ENCODE peak calls at places on chromosome 18, in five cellular contexts. One of them, this sample, is unnamed.
A peak's percentile ranks its signal among the peaks of the same experiment; 100 is the strongest.

GRCh38 chr18:61770279-61770678 is 122.5 kb downstream of the RNF152 start:
- DNase-seq in GM12878: no peak
- DNase-seq in HCT116: no peak
- DNase-seq in H1: no peak
- DNase-seq in HepG2: no peak
- DNase-seq in this sample: no peak

GRCh38 chr18:8468911-8469310 is 140.3 kb upstream of the RAB12 start:
- DNase-seq in GM12878: no peak
- DNase-seq in HCT116: no peak
- DNase-seq in H1: peak; percentile 32
- DNase-seq in HepG2: no peak
- DNase-seq in this sample: no peak

GRCh38 chr18:59787998-59788875 is 91.0 kb upstream of the CCBE1 start:
- DNase-seq in GM12878: no peak
- DNase-seq in HCT116: peak; percentile 35
- DNase-seq in H1: no peak
- DNase-seq in HepG2: no peak
- DNase-seq in this sample: no peak

GRCh38 chr18:69689081-69689759 is 258.5 kb downstream of the CD226 start:
- DNase-seq in GM12878: no peak
- DNase-seq in HCT116: no peak
- DNase-seq in H1: no peak
- DNase-seq in HepG2: no peak
- DNase-seq in this sample: no peak

GRCh38 chr18:22241806-22242440 is 72.5 kb downstream of the GATA6 start:
- DNase-seq in GM12878: no peak
- DNase-seq in HCT116: no peak
- DNase-seq in H1: no peak
- DNase-seq in HepG2: no peak
- DNase-seq in this sample: no peak

GRCh38 chr18:59820663-59821062 is 79.1 kb upstream of the PMAIP1 start:
- DNase-seq in GM12878: no peak
- DNase-seq in HCT116: no peak
- DNase-seq in H1: no peak
- DNase-seq in HepG2: no peak
- DNase-seq in this sample: no peak

GRCh38 chr18:23619388-23619873 is 33.1 kb upstream of the NPC1 start:
- DNase-seq in GM12878: no peak
- DNase-seq in HCT116: no peak
- DNase-seq in H1: no peak
- DNase-seq in HepG2: no peak
- DNase-seq in this sample: no peak

GRCh38 chr18:77052297-77052645 is 80.3 kb downstream of the MBP start:
- DNase-seq in GM12878: no peak
- DNase-seq in HCT116: no peak
- DNase-seq in H1: no peak
- DNase-seq in HepG2: no peak
- DNase-seq in this sample: no peak

GRCh38 chr18:60147326-60147725 is 225.2 kb downstream of the MC4R start:
- DNase-seq in GM12878: no peak
- DNase-seq in HCT116: no peak
- DNase-seq in H1: no peak
- DNase-seq in HepG2: no peak
- DNase-seq in this sample: no peak

GRCh38 chr18:49048361-49048760 is 97.6 kb upstream of the SMAD7 start:
- DNase-seq in GM12878: no peak
- DNase-seq in HCT116: no peak
- DNase-seq in H1: no peak
- DNase-seq in HepG2: no peak
- DNase-seq in this sample: no peak

GRCh38 chr18:34929336-34929780 is 111.9 kb upstream of the MAPRE2 start:
- DNase-seq in GM12878: no peak
- DNase-seq in HCT116: peak; percentile 55
- DNase-seq in H1: no peak
- DNase-seq in HepG2: peak; percentile 94
- DNase-seq in this sample: no peak

GRCh38 chr18:36692909-36693308 is 135.9 kb downstream of the TPGS2 start:
- DNase-seq in GM12878: no peak
- DNase-seq in HCT116: no peak
- DNase-seq in H1: no peak
- DNase-seq in HepG2: no peak
- DNase-seq in this sample: no peak

GRCh38 chr18:22167091-22167470 is 2.3 kb upstream of the GATA6 start:
- DNase-seq in GM12878: no peak
- DNase-seq in HCT116: no peak
- DNase-seq in H1: no peak
- DNase-seq in HepG2: no peak
- DNase-seq in this sample: no peak

GRCh38 chr18:44229693-44230108 is 451.0 kb upstream of the SETBP1 start:
- DNase-seq in GM12878: no peak
- DNase-seq in HCT116: no peak
- DNase-seq in H1: no peak
- DNase-seq in HepG2: no peak
- DNase-seq in this sample: no peak

GRCh38 chr18:63302647-63303405 is 16.7 kb downstream of the BCL2 start:
- DNase-seq in GM12878: no peak
- DNase-seq in HCT116: no peak
- DNase-seq in H1: no peak
- DNase-seq in HepG2: no peak
- DNase-seq in this sample: no peak

GRCh38 chr18:26017929-26018328 is 72.5 kb downstream of the SS18 start:
- DNase-seq in GM12878: no peak
- DNase-seq in HCT116: no peak
- DNase-seq in H1: no peak
- DNase-seq in HepG2: no peak
- DNase-seq in this sample: no peak
- TF ChIP-seq SRF in GM12878: no peak
- TF ChIP-seq SRF in HCT116: no peak
- TF ChIP-seq SRF in H1: no peak
- TF ChIP-seq SRF in HepG2: no peak
- TF ChIP-seq SRF in this sample: no peak

GRCh38 chr18:58213931-58214431 is 170.0 kb downstream of the NEDD4L start:
- DNase-seq in GM12878: no peak
- DNase-seq in HCT116: no peak
- DNase-seq in H1: no peak
- DNase-seq in HepG2: no peak
- DNase-seq in this sample: no peak
- TF ChIP-seq SRF in GM12878: no peak
- TF ChIP-seq SRF in HCT116: no peak
- TF ChIP-seq SRF in H1: no peak
- TF ChIP-seq SRF in HepG2: no peak
- TF ChIP-seq SRF in this sample: no peak

GRCh38 chr18:39909706-39910105 is 2045.3 kb upstream of the PIK3C3 start:
- DNase-seq in GM12878: no peak
- DNase-seq in HCT116: no peak
- DNase-seq in H1: no peak
- DNase-seq in HepG2: no peak
- DNase-seq in this sample: no peak
- TF ChIP-seq SRF in GM12878: no peak
- TF ChIP-seq SRF in HCT116: no peak
- TF ChIP-seq SRF in H1: no peak
- TF ChIP-seq SRF in HepG2: no peak
- TF ChIP-seq SRF in this sample: no peak

GRCh38 chr18:55415258-55415871 is 172.6 kb downstream of the TCF4 start:
- DNase-seq in GM12878: peak; percentile 9
- DNase-seq in HCT116: peak; percentile 37
- DNase-seq in H1: peak; percentile 89
- DNase-seq in HepG2: peak; percentile 27
- DNase-seq in this sample: peak; percentile 64
- TF ChIP-seq SRF in GM12878: no peak
- TF ChIP-seq SRF in HCT116: no peak
- TF ChIP-seq SRF in H1: no peak
- TF ChIP-seq SRF in HepG2: no peak
- TF ChIP-seq SRF in this sample: no peak

DNA sequence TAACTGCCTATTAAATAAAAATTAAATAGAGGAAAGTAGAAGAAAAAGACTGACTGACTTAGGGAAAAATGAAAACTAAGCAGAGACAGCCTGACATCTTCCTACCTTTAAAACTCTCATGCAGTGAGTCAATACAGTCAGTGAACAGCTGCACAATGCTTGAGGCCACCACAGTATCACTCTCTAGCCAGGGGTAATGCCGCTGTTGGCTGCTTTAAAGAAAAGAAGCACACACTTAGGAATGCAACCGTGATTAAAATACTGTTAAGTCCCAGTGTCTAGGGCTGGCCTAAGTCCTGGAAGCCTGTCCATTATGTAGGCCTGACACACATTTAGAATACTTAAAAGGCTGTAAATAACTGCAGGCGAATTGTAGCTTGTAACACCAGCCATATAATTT is 50.7 kb downstream of the SIGLEC15 start:
- DNase-seq in GM12878: no peak
- DNase-seq in HCT116: no peak
- DNase-seq in H1: no peak
- DNase-seq in HepG2: no peak
- DNase-seq in this sample: no peak
- TF ChIP-seq SRF in GM12878: no peak
- TF ChIP-seq SRF in HCT116: no peak
- TF ChIP-seq SRF in H1: no peak
- TF ChIP-seq SRF in HepG2: no peak
- TF ChIP-seq SRF in this sample: no peak

GRCh38 chr18:32183503-32183902 is 6.3 kb upstream of the MEP1B start:
- DNase-seq in GM12878: no peak
- DNase-seq in HCT116: no peak
- DNase-seq in H1: no peak
- DNase-seq in HepG2: no peak
- DNase-seq in this sample: no peak
- TF ChIP-seq SRF in GM12878: no peak
- TF ChIP-seq SRF in HCT116: no peak
- TF ChIP-seq SRF in H1: no peak
- TF ChIP-seq SRF in HepG2: no peak
- TF ChIP-seq SRF in this sample: no peak

DNA sequence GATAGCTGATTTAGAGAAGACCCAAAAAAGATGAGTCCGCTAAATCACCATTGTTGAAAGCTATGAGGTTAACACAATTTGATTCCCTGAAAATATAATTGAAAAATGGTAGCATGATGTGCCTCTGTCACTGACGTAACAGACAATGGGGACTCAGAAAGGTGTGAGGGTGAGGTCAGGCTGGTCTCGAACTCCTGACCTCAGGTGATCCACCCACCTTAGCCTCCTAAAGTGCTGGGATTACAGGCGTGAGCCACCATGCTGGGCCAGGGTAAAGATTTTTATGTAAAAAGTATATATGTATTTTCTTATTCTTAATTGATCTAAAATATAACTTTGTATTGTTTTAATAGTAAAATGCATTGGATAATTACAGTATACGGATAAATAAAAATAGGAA is 858.8 kb downstream of the DSC3 start:
- DNase-seq in GM12878: no peak
- DNase-seq in HCT116: no peak
- DNase-seq in H1: no peak
- DNase-seq in HepG2: no peak
- DNase-seq in this sample: no peak
- TF ChIP-seq SRF in GM12878: no peak
- TF ChIP-seq SRF in HCT116: no peak
- TF ChIP-seq SRF in H1: no peak
- TF ChIP-seq SRF in HepG2: no peak
- TF ChIP-seq SRF in this sample: no peak